ENCODE peak calls at places on chromosome X, in four cellular contexts. One of them, this sample, is unnamed.

GRCh38 chrX:125436855-125437254 is 117.2 kb downstream of the TEX13C start:
- DNase-seq in BJ: no peak
- DNase-seq in AG10803: no peak
- DNase-seq in astrocyte of the cerebellum: no peak
- DNase-seq in this sample: peak; percentile 0

GRCh38 chrX:106286053-106286650 is 118.0 kb downstream of the PWWP3B start:
- DNase-seq in astrocyte of the cerebellum: no peak
- DNase-seq in AG10803: peak; percentile 6
- DNase-seq in BJ: no peak
- DNase-seq in this sample: peak; percentile 93

GRCh38 chrX:133350751-133351150 is 64.5 kb downstream of the GPC4 start:
- DNase-seq in astrocyte of the cerebellum: no peak
- DNase-seq in BJ: no peak
- DNase-seq in AG10803: peak; percentile 26
- DNase-seq in this sample: peak; percentile 67

GRCh38 chrX:125295337-125295736 is 24.3 kb upstream of the TEX13C start:
- DNase-seq in astrocyte of the cerebellum: no peak
- DNase-seq in BJ: no peak
- DNase-seq in AG10803: no peak
- DNase-seq in this sample: no peak

GRCh38 chrX:53089224-53089842 is 4.6 kb upstream of the KANTR start:
- DNase-seq in AG10803: peak; percentile 63
- DNase-seq in BJ: no peak
- DNase-seq in astrocyte of the cerebellum: peak; percentile 35
- DNase-seq in this sample: peak; percentile 80

GRCh38 chrX:137479394-137479793 is 86.5 kb upstream of the ZIC3 start:
- DNase-seq in BJ: no peak
- DNase-seq in AG10803: no peak
- DNase-seq in astrocyte of the cerebellum: no peak
- DNase-seq in this sample: no peak

GRCh38 chrX:22063284-22063683 is 31.2 kb downstream of the PHEX start:
- DNase-seq in BJ: no peak
- DNase-seq in astrocyte of the cerebellum: no peak
- DNase-seq in AG10803: no peak
- DNase-seq in this sample: no peak

GRCh38 chrX:120308558-120308957 is 2.7 kb downstream of the TMEM255A start:
- DNase-seq in astrocyte of the cerebellum: no peak
- DNase-seq in AG10803: no peak
- DNase-seq in BJ: no peak
- DNase-seq in this sample: no peak

GRCh38 chrX:72243472-72243871 is 4.6 kb upstream of the ERCC6L start:
- DNase-seq in astrocyte of the cerebellum: peak; percentile 9
- DNase-seq in BJ: no peak
- DNase-seq in AG10803: peak; percentile 12
- DNase-seq in this sample: peak; percentile 61

GRCh38 chrX:109199726-109200125 is 282.2 kb downstream of the GUCY2F start:
- DNase-seq in astrocyte of the cerebellum: peak; percentile 4
- DNase-seq in AG10803: peak; percentile 7
- DNase-seq in BJ: no peak
- DNase-seq in this sample: peak; percentile 52

GRCh38 chrX:13903405-13903804 is 86.5 kb upstream of the GPM6B start:
- DNase-seq in astrocyte of the cerebellum: peak; percentile 68
- DNase-seq in BJ: no peak
- DNase-seq in AG10803: no peak
- DNase-seq in this sample: no peak

GRCh38 chrX:19343085-19343461 is 654 bp upstream of the PDHA1 start:
- DNase-seq in BJ: no peak
- DNase-seq in AG10803: no peak
- DNase-seq in astrocyte of the cerebellum: no peak
- DNase-seq in this sample: no peak
- H3K4me3 ChIP-seq in BJ: peak overlapping the region; percentile 39
- H3K4me3 ChIP-seq in AG10803: peak overlapping the region; percentile 58
- H3K4me3 ChIP-seq in astrocyte of the cerebellum: peak overlapping the region; percentile 71
- H3K4me3 ChIP-seq in this sample: peak overlapping the region; percentile 54

DNA sequence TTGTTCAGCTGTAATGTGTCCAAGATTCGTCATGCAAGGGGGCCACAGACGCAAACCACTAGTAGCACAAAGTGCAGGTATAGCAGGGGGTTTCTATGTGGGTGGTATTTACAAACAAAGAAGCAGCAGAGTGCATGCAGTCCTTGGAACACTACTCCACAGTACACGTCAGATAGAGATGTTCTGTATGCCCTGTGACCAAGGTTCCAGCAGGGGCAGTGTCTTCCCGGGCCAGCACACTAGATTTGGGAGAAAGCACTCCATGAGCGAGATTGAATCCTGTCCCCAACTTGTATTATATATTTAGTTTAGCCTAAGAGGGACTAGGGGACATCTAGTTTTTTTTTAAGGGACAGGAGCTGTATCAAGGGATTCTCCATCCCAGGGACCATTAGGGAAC is 54.4 kb upstream of the ESX1 start:
- DNase-seq in astrocyte of the cerebellum: no peak
- DNase-seq in AG10803: no peak
- DNase-seq in BJ: no peak
- DNase-seq in this sample: no peak
- TF ChIP-seq CTCF in astrocyte of the cerebellum: no peak
- TF ChIP-seq CTCF in AG10803: no peak
- TF ChIP-seq CTCF in BJ: peak; percentile 14
- TF ChIP-seq CTCF in this sample: peak; percentile 19

DNA sequence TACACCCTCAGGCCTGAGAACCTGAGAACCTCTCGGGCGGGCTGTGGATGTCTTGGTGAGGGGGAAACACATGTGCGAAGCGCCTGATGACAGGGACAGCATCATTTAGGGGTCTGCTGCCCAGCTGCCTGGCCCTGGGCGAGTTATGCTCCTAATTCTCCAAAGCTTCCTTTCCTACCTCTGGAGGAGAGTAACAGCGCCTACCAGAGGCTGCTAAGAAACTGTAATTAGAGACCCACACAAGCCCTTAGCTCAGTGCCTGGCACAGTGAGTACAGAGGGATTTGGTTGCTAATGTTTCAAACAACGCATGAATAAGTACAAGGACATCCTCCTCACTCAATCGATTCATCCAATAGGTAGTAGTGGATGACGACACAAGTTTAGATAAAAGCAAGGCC is 40.4 kb downstream of the BCOR start:
- DNase-seq in AG10803: no peak
- DNase-seq in astrocyte of the cerebellum: no peak
- DNase-seq in BJ: no peak
- DNase-seq in this sample: no peak
- H3K4me3 ChIP-seq in AG10803: no peak overlapping the region
- H3K4me3 ChIP-seq in astrocyte of the cerebellum: no peak overlapping the region
- H3K4me3 ChIP-seq in BJ: no peak overlapping the region
- H3K4me3 ChIP-seq in this sample: no peak overlapping the region

GRCh38 chrX:154980330-154981115 is 42.0 kb downstream of the F8 start:
- DNase-seq in astrocyte of the cerebellum: peak; percentile 22
- DNase-seq in AG10803: peak; percentile 56
- DNase-seq in BJ: peak; percentile 9
- DNase-seq in this sample: peak; percentile 66
- TF ChIP-seq CTCF in astrocyte of the cerebellum: peak; percentile 55
- TF ChIP-seq CTCF in AG10803: peak; percentile 64
- TF ChIP-seq CTCF in BJ: peak; percentile 55
- TF ChIP-seq CTCF in this sample: peak; percentile 73